ENCODE peak calls at places on chromosomes 4 and X, in nine cellular contexts. One of them, this sample, is unnamed.

GRCh38 chr4:35461931-35462659 is 782.2 kb downstream of the ARAP2 start:
- DNase-seq in heart right ventricle: no peak
- DNase-seq in ovary: no peak
- DNase-seq in uterus: no peak
- DNase-seq in tibial artery: no peak
- DNase-seq in mammary epithelial cell: no peak
- DNase-seq in CD8-positive, alpha-beta T cell: no peak
- DNase-seq in testis: no peak
- DNase-seq in fibroblast of lung: no peak
- DNase-seq in this sample: no peak

GRCh38 chrX:72094894-72095293 is 36.8 kb downstream of the RTL5 start:
- DNase-seq in heart right ventricle: peak; percentile 72
- DNase-seq in ovary: peak; percentile 34
- DNase-seq in uterus: no peak
- DNase-seq in tibial artery: no peak
- DNase-seq in mammary epithelial cell: no peak
- DNase-seq in CD8-positive, alpha-beta T cell: peak; percentile 74
- DNase-seq in testis: peak; percentile 30
- DNase-seq in fibroblast of lung: peak; percentile 18
- DNase-seq in this sample: peak; percentile 43

GRCh38 chr4:38177035-38177791 is 217.0 kb downstream of the PTTG2 start:
- DNase-seq in heart right ventricle: peak; percentile 36
- DNase-seq in ovary: peak; percentile 32
- DNase-seq in uterus: no peak
- DNase-seq in tibial artery: no peak
- DNase-seq in mammary epithelial cell: no peak
- DNase-seq in CD8-positive, alpha-beta T cell: peak; percentile 49
- DNase-seq in testis: peak; percentile 35
- DNase-seq in fibroblast of lung: peak; percentile 72
- DNase-seq in this sample: peak; percentile 53

GRCh38 chrX:31423575-31424284 is 351.9 kb upstream of the FTHL17 start:
- DNase-seq in heart right ventricle: peak; percentile 37
- DNase-seq in ovary: peak; percentile 61
- DNase-seq in uterus: no peak
- DNase-seq in tibial artery: no peak
- DNase-seq in mammary epithelial cell: peak; percentile 20
- DNase-seq in CD8-positive, alpha-beta T cell: no peak
- DNase-seq in testis: peak; percentile 51
- DNase-seq in fibroblast of lung: peak; percentile 71
- DNase-seq in this sample: peak; percentile 65

GRCh38 chr4:15547392-15547791 is 77.7 kb downstream of the CC2D2A start:
- DNase-seq in heart right ventricle: no peak
- DNase-seq in ovary: no peak
- DNase-seq in uterus: no peak
- DNase-seq in tibial artery: no peak
- DNase-seq in mammary epithelial cell: no peak
- DNase-seq in CD8-positive, alpha-beta T cell: no peak
- DNase-seq in testis: no peak
- DNase-seq in fibroblast of lung: no peak
- DNase-seq in this sample: no peak

GRCh38 chr4:145299380-145300076 is 119.1 kb upstream of the OTUD4 start:
- DNase-seq in heart right ventricle: no peak
- DNase-seq in ovary: no peak
- DNase-seq in uterus: no peak
- DNase-seq in tibial artery: no peak
- DNase-seq in mammary epithelial cell: peak; percentile 90
- DNase-seq in CD8-positive, alpha-beta T cell: peak; percentile 60
- DNase-seq in testis: no peak
- DNase-seq in fibroblast of lung: peak; percentile 11
- DNase-seq in this sample: peak; percentile 88

GRCh38 chr4:48042979-48043461 is 26.4 kb downstream of the NIPAL1 start:
- DNase-seq in heart right ventricle: no peak
- DNase-seq in ovary: no peak
- DNase-seq in uterus: no peak
- DNase-seq in tibial artery: no peak
- DNase-seq in mammary epithelial cell: peak; percentile 6
- DNase-seq in CD8-positive, alpha-beta T cell: no peak
- DNase-seq in testis: no peak
- DNase-seq in fibroblast of lung: no peak
- DNase-seq in this sample: no peak

GRCh38 chr4:131635191-131635590 is 1513.9 kb upstream of the PCDH10 start:
- DNase-seq in heart right ventricle: no peak
- DNase-seq in ovary: no peak
- DNase-seq in uterus: no peak
- DNase-seq in tibial artery: no peak
- DNase-seq in mammary epithelial cell: no peak
- DNase-seq in CD8-positive, alpha-beta T cell: no peak
- DNase-seq in testis: peak; percentile 19
- DNase-seq in fibroblast of lung: no peak
- DNase-seq in this sample: no peak

GRCh38 chr4:156771171-156771837 is 200.3 kb downstream of the PDGFC start:
- DNase-seq in heart right ventricle: no peak
- DNase-seq in ovary: no peak
- DNase-seq in uterus: peak; percentile 13
- DNase-seq in tibial artery: peak; percentile 65
- DNase-seq in mammary epithelial cell: peak; percentile 99
- DNase-seq in CD8-positive, alpha-beta T cell: no peak
- DNase-seq in testis: no peak
- DNase-seq in fibroblast of lung: peak; percentile 89
- DNase-seq in this sample: peak; percentile 28

GRCh38 chrX:129108936-129109335 is 414.4 kb downstream of the SMARCA1 start:
- DNase-seq in heart right ventricle: no peak
- DNase-seq in ovary: no peak
- DNase-seq in uterus: no peak
- DNase-seq in tibial artery: no peak
- DNase-seq in mammary epithelial cell: no peak
- DNase-seq in CD8-positive, alpha-beta T cell: no peak
- DNase-seq in testis: no peak
- DNase-seq in fibroblast of lung: no peak
- DNase-seq in this sample: no peak

GRCh38 chr4:110620352-110621327 is 2.2 kb downstream of the PITX2 start:
- DNase-seq in heart right ventricle: no peak
- DNase-seq in ovary: no peak
- DNase-seq in uterus: no peak
- DNase-seq in tibial artery: no peak
- DNase-seq in mammary epithelial cell: no peak
- DNase-seq in CD8-positive, alpha-beta T cell: no peak
- DNase-seq in testis: no peak
- DNase-seq in fibroblast of lung: no peak
- DNase-seq in this sample: no peak

GRCh38 chr4:120865985-120866384 is 56.5 kb downstream of the PRDM5 start:
- DNase-seq in heart right ventricle: no peak
- DNase-seq in ovary: no peak
- DNase-seq in uterus: no peak
- DNase-seq in tibial artery: no peak
- DNase-seq in mammary epithelial cell: peak; percentile 3
- DNase-seq in CD8-positive, alpha-beta T cell: no peak
- DNase-seq in testis: no peak
- DNase-seq in fibroblast of lung: no peak
- DNase-seq in this sample: no peak

GRCh38 chr4:189502841-189503240 is 437.8 kb upstream of the FRG1 start:
- DNase-seq in heart right ventricle: no peak
- DNase-seq in ovary: no peak
- DNase-seq in uterus: no peak
- DNase-seq in tibial artery: no peak
- DNase-seq in mammary epithelial cell: peak; percentile 0
- DNase-seq in CD8-positive, alpha-beta T cell: no peak
- DNase-seq in testis: no peak
- DNase-seq in fibroblast of lung: no peak
- DNase-seq in this sample: no peak

GRCh38 chrX:11579856-11580595 is 85.7 kb downstream of the ARHGAP6 start:
- DNase-seq in heart right ventricle: no peak
- DNase-seq in ovary: no peak
- DNase-seq in uterus: no peak
- DNase-seq in tibial artery: no peak
- DNase-seq in mammary epithelial cell: no peak
- DNase-seq in CD8-positive, alpha-beta T cell: no peak
- DNase-seq in testis: no peak
- DNase-seq in fibroblast of lung: no peak
- DNase-seq in this sample: no peak

GRCh38 chrX:33183366-33183765 is 28.0 kb downstream of the DMD start:
- DNase-seq in heart right ventricle: peak; percentile 57
- DNase-seq in ovary: peak; percentile 37
- DNase-seq in uterus: peak; percentile 40
- DNase-seq in tibial artery: peak; percentile 69
- DNase-seq in mammary epithelial cell: peak; percentile 23
- DNase-seq in CD8-positive, alpha-beta T cell: no peak
- DNase-seq in testis: peak; percentile 50
- DNase-seq in fibroblast of lung: peak; percentile 74
- DNase-seq in this sample: peak; percentile 77

GRCh38 chrX:44106864-44107263 is 133.7 kb upstream of the NDP start:
- DNase-seq in heart right ventricle: no peak
- DNase-seq in ovary: no peak
- DNase-seq in uterus: no peak
- DNase-seq in tibial artery: no peak
- DNase-seq in mammary epithelial cell: no peak
- DNase-seq in CD8-positive, alpha-beta T cell: no peak
- DNase-seq in testis: no peak
- DNase-seq in fibroblast of lung: no peak
- DNase-seq in this sample: no peak

GRCh38 chr4:133129237-133129636 is 19.9 kb upstream of the PCDH10 start:
- DNase-seq in heart right ventricle: no peak
- DNase-seq in ovary: no peak
- DNase-seq in uterus: no peak
- DNase-seq in tibial artery: no peak
- DNase-seq in mammary epithelial cell: no peak
- DNase-seq in CD8-positive, alpha-beta T cell: no peak
- DNase-seq in testis: no peak
- DNase-seq in fibroblast of lung: no peak
- DNase-seq in this sample: peak; percentile 26

GRCh38 chr4:1205641-1206298 is 33.4 kb upstream of the SPON2 start:
- DNase-seq in heart right ventricle: no peak
- DNase-seq in ovary: peak; percentile 26
- DNase-seq in uterus: peak; percentile 18
- DNase-seq in tibial artery: peak; percentile 61
- DNase-seq in mammary epithelial cell: no peak
- DNase-seq in CD8-positive, alpha-beta T cell: peak; percentile 14
- DNase-seq in testis: no peak
- DNase-seq in fibroblast of lung: no peak
- DNase-seq in this sample: no peak

GRCh38 chrX:29627833-29628232 is 587.5 kb upstream of the MAGEB2 start:
- DNase-seq in heart right ventricle: no peak
- DNase-seq in ovary: no peak
- DNase-seq in uterus: no peak
- DNase-seq in tibial artery: no peak
- DNase-seq in mammary epithelial cell: no peak
- DNase-seq in CD8-positive, alpha-beta T cell: no peak
- DNase-seq in testis: no peak
- DNase-seq in fibroblast of lung: no peak
- DNase-seq in this sample: peak; percentile 24

GRCh38 chr4:1775731-1776500 is 17.2 kb upstream of the FGFR3 start:
- DNase-seq in heart right ventricle: no peak
- DNase-seq in ovary: no peak
- DNase-seq in uterus: no peak
- DNase-seq in tibial artery: no peak
- DNase-seq in mammary epithelial cell: peak; percentile 29
- DNase-seq in CD8-positive, alpha-beta T cell: no peak
- DNase-seq in testis: no peak
- DNase-seq in fibroblast of lung: no peak
- DNase-seq in this sample: no peak

GRCh38 chr4:173990126-173990878 is 293.2 kb downstream of the FBXO8 start:
- DNase-seq in heart right ventricle: peak; percentile 11
- DNase-seq in ovary: no peak
- DNase-seq in uterus: no peak
- DNase-seq in tibial artery: no peak
- DNase-seq in mammary epithelial cell: peak; percentile 8
- DNase-seq in CD8-positive, alpha-beta T cell: no peak
- DNase-seq in testis: peak; percentile 20
- DNase-seq in fibroblast of lung: peak; percentile 72
- DNase-seq in this sample: peak; percentile 6
- TF ChIP-seq CTCF in heart right ventricle: peak; percentile 66
- TF ChIP-seq CTCF in ovary: peak; percentile 39
- TF ChIP-seq CTCF in uterus: peak; percentile 56
- TF ChIP-seq CTCF in tibial artery: peak; percentile 43
- TF ChIP-seq CTCF in mammary epithelial cell: peak; percentile 62
- TF ChIP-seq CTCF in CD8-positive, alpha-beta T cell: no peak
- TF ChIP-seq CTCF in testis: peak; percentile 26
- TF ChIP-seq CTCF in fibroblast of lung: peak; percentile 79
- TF ChIP-seq CTCF in this sample: peak; percentile 75

DNA sequence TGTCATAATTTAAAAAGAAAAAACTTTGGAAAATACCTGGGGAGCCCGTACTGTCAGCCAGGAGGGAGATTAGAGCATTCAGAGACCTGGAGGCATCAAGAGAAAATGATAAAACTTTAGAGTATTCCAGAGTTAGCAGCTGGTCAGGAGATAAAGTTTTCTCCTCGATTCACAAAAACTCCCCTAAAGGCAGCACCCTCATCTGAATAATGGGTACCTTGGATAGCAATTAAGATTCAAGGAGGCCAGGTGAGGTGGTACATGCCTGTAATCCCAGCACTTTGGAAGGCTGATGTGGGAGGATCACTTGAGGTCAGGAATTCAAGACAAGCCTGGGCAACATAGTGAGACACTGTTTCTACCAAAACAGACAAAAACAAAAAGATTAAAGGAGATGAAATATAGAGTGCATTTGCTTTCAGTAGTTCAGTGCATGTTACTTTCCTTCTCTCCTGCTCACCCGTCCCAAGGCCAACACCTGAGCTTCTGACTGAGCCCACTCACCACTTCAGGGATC is 18.6 kb upstream of the RAB40A start:
- DNase-seq in heart right ventricle: no peak
- DNase-seq in ovary: no peak
- DNase-seq in uterus: no peak
- DNase-seq in tibial artery: no peak
- DNase-seq in mammary epithelial cell: peak; percentile 41
- DNase-seq in CD8-positive, alpha-beta T cell: no peak
- DNase-seq in testis: no peak
- DNase-seq in fibroblast of lung: no peak
- DNase-seq in this sample: no peak
- H3K27ac ChIP-seq in heart right ventricle: no peak overlapping the region
- H3K27ac ChIP-seq in ovary: peak overlapping the region; percentile 63
- H3K27ac ChIP-seq in uterus: peak overlapping the region; percentile 86
- H3K27ac ChIP-seq in tibial artery: peak overlapping the region; percentile 82
- H3K27ac ChIP-seq in mammary epithelial cell: peak overlapping the region; percentile 91
- H3K27ac ChIP-seq in CD8-positive, alpha-beta T cell: no peak overlapping the region
- H3K27ac ChIP-seq in testis: peak overlapping the region; percentile 91
- H3K27ac ChIP-seq in fibroblast of lung: no peak overlapping the region
- H3K27ac ChIP-seq in this sample: no peak overlapping the region

DNA sequence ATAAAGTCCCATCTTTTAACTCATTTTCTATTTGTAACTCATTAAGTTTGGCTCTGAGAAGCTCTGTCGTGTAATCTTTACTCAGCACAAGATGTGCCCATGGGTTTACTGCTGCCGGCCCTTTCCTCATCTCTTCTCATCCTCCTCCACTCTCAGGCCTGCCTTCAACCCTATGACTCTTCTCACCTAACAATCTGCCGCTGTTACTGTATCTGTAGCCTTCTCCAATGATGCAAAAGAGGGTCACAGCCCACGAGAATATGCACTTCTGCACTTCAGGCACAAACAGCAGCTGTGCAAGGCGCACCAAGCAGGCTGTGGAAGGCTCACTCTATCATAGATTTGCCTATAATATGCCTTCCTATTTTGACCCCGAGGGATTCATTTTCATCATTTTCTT is 546.5 kb upstream of the GALNTL6 start:
- DNase-seq in heart right ventricle: no peak
- DNase-seq in ovary: no peak
- DNase-seq in uterus: no peak
- DNase-seq in tibial artery: no peak
- DNase-seq in mammary epithelial cell: no peak
- DNase-seq in CD8-positive, alpha-beta T cell: no peak
- DNase-seq in testis: peak; percentile 71
- DNase-seq in fibroblast of lung: no peak
- DNase-seq in this sample: no peak
- TF ChIP-seq CTCF in heart right ventricle: no peak
- TF ChIP-seq CTCF in ovary: no peak
- TF ChIP-seq CTCF in uterus: no peak
- TF ChIP-seq CTCF in tibial artery: no peak
- TF ChIP-seq CTCF in mammary epithelial cell: no peak
- TF ChIP-seq CTCF in CD8-positive, alpha-beta T cell: no peak
- TF ChIP-seq CTCF in testis: no peak
- TF ChIP-seq CTCF in fibroblast of lung: no peak
- TF ChIP-seq CTCF in this sample: no peak

GRCh38 chrX:103828529-103828928 is 3.5 kb downstream of the RAB9B start:
- DNase-seq in heart right ventricle: peak; percentile 18
- DNase-seq in ovary: no peak
- DNase-seq in uterus: no peak
- DNase-seq in tibial artery: no peak
- DNase-seq in mammary epithelial cell: no peak
- DNase-seq in CD8-positive, alpha-beta T cell: no peak
- DNase-seq in testis: no peak
- DNase-seq in fibroblast of lung: no peak
- DNase-seq in this sample: no peak
- H3K27ac ChIP-seq in heart right ventricle: peak overlapping the region; percentile 54
- H3K27ac ChIP-seq in ovary: no peak overlapping the region
- H3K27ac ChIP-seq in uterus: peak overlapping the region; percentile 62
- H3K27ac ChIP-seq in tibial artery: peak overlapping the region; percentile 47
- H3K27ac ChIP-seq in mammary epithelial cell: no peak overlapping the region
- H3K27ac ChIP-seq in CD8-positive, alpha-beta T cell: no peak overlapping the region
- H3K27ac ChIP-seq in testis: peak overlapping the region; percentile 73
- H3K27ac ChIP-seq in fibroblast of lung: no peak overlapping the region
- H3K27ac ChIP-seq in this sample: no peak overlapping the region